ENCODE peak calls at places on chromosomes 4 and X, in four cellular contexts. R is adipocyte, H is mammary epithelial cell, O is mesenchymal stem cell. Q is an unnamed sample. For H3K9me3 and H3K36me3, the result is how much of the 10 kb centered on the place peaks cover.

GRCh38 chrX:38111196-38111595 is 104.8 kb downstream of the SYTL5 start:
- DNase-seq in R (no peak), H (no peak), O (no peak), Q (no peak)

GRCh38 chrX:105711805-105712204 is 110.5 kb upstream of the NRK start:
- DNase-seq in R (no peak), H (no peak), O (no peak), Q (no peak)

GRCh38 chrX:63920875-63921274 is 135.9 kb upstream of the ARHGEF9 start:
- DNase-seq in R (no peak), H (no peak), O (no peak), Q (no peak)

GRCh38 chr4:174023641-174024040 is 259.8 kb downstream of the FBXO8 start:
- DNase-seq in R (no peak), H (no peak), O (peak), Q (no peak)

GRCh38 chr4:67680568-67681222 is 20.3 kb downstream of the UBA6 start:
- DNase-seq in R (peak), H (peak), O (peak), Q (no peak)

GRCh38 chr4:52853351-52853750 is 8.8 kb upstream of the RASL11B start:
- DNase-seq in R (peak), H (peak), O (peak), Q (no peak)

GRCh38 chr4:92136434-92136833 is 167.3 kb upstream of the GRID2 start:
- DNase-seq in R (no peak), H (no peak), O (no peak), Q (no peak)

GRCh38 chr4:2274320-2275043 is 12.6 kb upstream of the MXD4 start:
- DNase-seq in R (no peak), H (no peak), O (no peak), Q (no peak)

GRCh38 chrX:34578237-34578636 is 78.8 kb downstream of the TMEM47 start:
- DNase-seq in R (peak), H (peak), O (peak), Q (no peak)

GRCh38 chr4:25367004-25367621 is 9.9 kb upstream of the ANAPC4 start:
- DNase-seq in R (peak), H (peak), O (peak), Q (no peak)

GRCh38 chr4:156536661-156537060 is 434.9 kb downstream of the PDGFC start:
- DNase-seq in R (peak), H (peak), O (no peak), Q (peak)

GRCh38 chrX:136710324-136710951 is 62.5 kb downstream of the CD40LG start:
- DNase-seq in R (peak), H (peak), O (peak), Q (no peak)

GRCh38 chr4:27602172-27602571 is 741.5 kb downstream of the STIM2 start:
- DNase-seq in R (no peak), H (no peak), O (no peak), Q (no peak)

GRCh38 chr4:106063009-106063408 is 167.7 kb downstream of the NPNT start:
- DNase-seq in R (no peak), H (peak), O (no peak), Q (no peak)

GRCh38 chr4:56197387-56197786 is 189.9 kb downstream of the AASDH start:
- DNase-seq in R (no peak), H (peak), O (no peak), Q (no peak)

GRCh38 chrX:48649109-48649508 is 34.5 kb upstream of the WAS start:
- DNase-seq in R (no peak), H (peak), O (peak), Q (no peak)

GRCh38 chr4:53011176-53011575 is 149.1 kb downstream of the RASL11B start:
- DNase-seq in R (no peak), H (no peak), O (no peak), Q (no peak)

GRCh38 chrX:5876984-5877655 is 351.5 kb downstream of the NLGN4X start:
- DNase-seq in R (no peak), H (peak), O (peak), Q (no peak)

GRCh38 chrX:6227445-6227820 is 1.2 kb downstream of the NLGN4X start:
- DNase-seq in R (no peak), H (no peak), O (no peak), Q (no peak)

GRCh38 chr4:98092833-98093439 is 50.3 kb downstream of the STPG2 start:
- DNase-seq in R (peak), H (no peak), O (peak), Q (no peak)

GRCh38 chr4:85028910-85029309 is 62.4 kb upstream of the WDFY3 start:
- DNase-seq in R (peak), H (no peak), O (peak), Q (no peak)

GRCh38 chr4:105191621-105192210 is 45.0 kb downstream of the TET2 start:
- DNase-seq in R (peak), H (peak), O (peak), Q (no peak)

GRCh38 chr4:3342182-3342854 is 49.5 kb downstream of the RGS12 start:
- DNase-seq in R (peak), H (no peak), O (peak), Q (peak)

GRCh38 chr4:110620352-110621327 is 2.2 kb downstream of the PITX2 start:
- DNase-seq in R (no peak), H (no peak), O (peak), Q (peak)

GRCh38 chr4:38691251-38692008 is 27.4 kb downstream of the KLF3 start:
- DNase-seq in R (no peak), H (no peak), O (no peak), Q (peak)

GRCh38 chr4:71333960-71334951 is 4.6 kb upstream of the SLC4A4 start:
- DNase-seq in R (peak), H (peak), O (no peak), Q (peak)

DNA sequence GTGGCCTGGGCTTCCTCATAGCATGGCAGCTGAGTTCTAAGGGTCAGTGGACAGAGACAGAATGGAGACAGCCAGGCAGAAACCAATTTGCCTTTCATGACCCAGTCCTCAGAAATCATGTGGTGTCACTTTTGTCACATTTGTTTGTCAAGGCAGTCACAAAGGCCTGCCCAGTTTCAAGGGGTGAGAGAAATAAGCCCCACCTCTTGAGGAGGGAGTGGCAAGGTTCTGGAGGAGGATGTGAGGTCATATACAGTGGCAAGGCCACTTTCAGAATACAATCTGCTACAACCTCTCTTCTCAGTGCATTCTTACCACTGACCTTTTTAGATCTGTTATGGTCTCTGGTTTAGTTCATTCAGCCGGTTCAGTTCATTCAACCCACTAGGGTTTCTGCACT is 103.7 kb upstream of the BCOR start:
- DNase-seq in R (no peak), H (no peak), O (no peak), Q (no peak)
- H3K4me3 ChIP-seq in R (no peak), H (no peak), O (no peak), Q (no peak)

DNA sequence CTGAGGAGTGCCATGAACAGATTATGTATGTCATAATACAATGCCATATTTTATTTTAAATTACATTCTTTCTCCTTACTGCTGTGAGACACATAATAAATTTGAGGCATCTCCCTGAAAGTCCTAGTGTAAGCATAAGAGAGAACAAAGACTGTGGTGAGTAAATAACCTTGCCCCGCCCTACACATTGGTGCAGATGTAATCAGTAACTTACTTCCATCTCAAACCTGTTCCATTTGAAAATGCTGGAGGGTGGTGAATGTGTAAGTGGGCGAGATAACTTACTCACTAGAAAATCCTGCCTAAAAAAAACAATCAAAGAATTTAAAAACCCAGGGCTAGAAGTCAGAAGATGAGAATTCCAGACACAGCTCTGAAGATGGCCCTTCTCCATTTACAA is 338.0 kb upstream of the SLIT2 start:
- DNase-seq in R (peak), H (no peak), O (no peak), Q (no peak)
- H3K9me3 ChIP-seq in R (under half), H (under half), O (under half), Q (under half)

GRCh38 chrX:2732649-2733048 is 19.2 kb upstream of the XG start:
- DNase-seq in R (no peak), H (no peak), O (no peak), Q (no peak)
- H3K36me3 ChIP-seq in R (half or more), H (under half), O (under half), Q (half or more)

GRCh38 chrX:134174859-134175258 is 62.1 kb upstream of the CCDC160 start:
- DNase-seq in R (no peak), H (no peak), O (no peak), Q (no peak)

GRCh38 chrX:134174273-134174660 is 62.7 kb upstream of the CCDC160 start:
- DNase-seq in R (no peak), H (no peak), O (no peak), Q (no peak)

GRCh38 chrX:134171661-134172587 is 65.1 kb upstream of the CCDC160 start:
- DNase-seq in R (peak), H (no peak), O (peak), Q (peak)

GRCh38 chrX:134172588-134173259 is 64.3 kb upstream of the CCDC160 start:
- DNase-seq in R (peak), H (no peak), O (peak), Q (peak)

GRCh38 chrX:134173541-134174272 is 63.3 kb upstream of the CCDC160 start:
- DNase-seq in R (no peak), H (no peak), O (no peak), Q (no peak)
- H3K4me3 ChIP-seq in R (no peak), H (no peak), O (no peak), Q (no peak)

DNA sequence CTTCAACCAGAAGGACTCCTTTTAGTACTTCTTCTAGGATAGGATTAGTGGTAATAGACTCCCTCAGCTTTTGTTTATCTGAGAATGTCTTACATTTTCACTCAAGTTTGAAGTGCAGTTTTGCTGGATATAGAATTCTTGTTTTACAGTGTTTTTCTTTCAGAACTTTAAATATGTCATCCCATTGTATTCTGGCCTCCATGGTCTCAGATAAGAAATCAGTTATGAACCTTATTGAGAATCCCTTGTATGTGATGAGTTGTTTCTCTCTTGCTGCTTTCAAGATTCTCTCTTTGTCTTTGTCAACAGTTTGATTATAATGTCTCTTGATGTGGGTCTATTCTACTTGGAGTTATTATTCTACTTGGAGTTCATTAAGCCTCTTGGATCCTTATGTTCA is 116.1 kb upstream of the CITED1 start:
- DNase-seq in R (no peak), H (no peak), O (no peak), Q (no peak)
- H3K9me3 ChIP-seq in R (half or more), H (under half), O (half or more), Q (under half)

DNA sequence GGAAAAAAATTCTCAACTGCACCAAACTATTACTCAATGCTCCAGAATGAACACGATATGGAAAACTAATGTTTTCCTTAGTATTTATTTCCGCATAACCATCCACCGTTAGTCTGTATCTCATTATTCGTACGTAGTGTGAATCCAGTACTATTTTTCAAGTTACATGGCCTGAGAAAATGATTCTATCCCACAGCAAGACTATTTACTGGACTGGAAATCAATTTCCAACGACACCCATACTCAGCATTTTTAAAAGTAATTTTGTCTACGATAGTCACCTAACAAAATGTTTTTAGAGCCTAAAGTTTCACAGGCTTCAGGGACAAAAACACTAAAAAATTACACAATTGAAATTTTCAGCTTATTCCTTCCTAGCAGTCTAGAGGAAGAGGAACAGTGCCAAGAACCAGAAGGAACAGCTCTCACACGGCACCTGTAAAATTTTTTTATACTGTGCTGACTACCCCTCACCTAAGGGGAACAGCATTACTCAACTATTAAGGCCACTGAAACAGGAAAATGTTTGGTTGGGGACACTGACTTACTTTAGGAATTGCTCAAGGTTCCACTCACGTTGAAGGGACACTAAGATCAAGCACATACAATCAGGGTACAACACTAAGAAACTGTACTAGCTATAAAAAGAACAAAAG is 9.6 kb downstream of the UBE2D3 start:
- DNase-seq in R (no peak), H (no peak), O (no peak), Q (no peak)
- H3K36me3 ChIP-seq in R (under half), H (under half), O (under half), Q (half or more)

GRCh38 chrX:20352504-20352903 is 85.8 kb upstream of the RPS6KA3 start:
- DNase-seq in R (no peak), H (no peak), O (no peak), Q (no peak)
- H3K4me3 ChIP-seq in R (no peak), H (no peak), O (no peak), Q (no peak)

DNA sequence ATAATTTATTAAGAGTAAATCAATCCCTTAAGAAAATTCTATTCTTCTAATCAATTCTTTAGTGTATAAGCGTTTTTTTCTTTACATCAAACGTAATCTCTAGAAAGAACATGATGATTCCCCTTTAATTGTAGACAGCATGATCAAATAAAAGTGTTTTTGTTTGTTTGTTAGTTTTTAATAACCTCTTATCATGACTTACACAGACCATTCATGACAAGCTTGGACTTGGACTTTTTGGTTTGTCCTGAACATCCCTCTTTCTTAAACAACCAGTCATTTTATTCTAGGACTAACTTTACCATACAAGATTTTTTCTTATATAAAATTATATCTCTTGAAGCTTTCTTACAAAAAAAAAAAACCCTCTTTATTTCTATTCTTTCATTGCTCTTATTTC is 344.6 kb upstream of the SPOCK3 start:
- DNase-seq in R (no peak), H (no peak), O (no peak), Q (no peak)
- H3K9me3 ChIP-seq in R (under half), H (under half), O (under half), Q (under half)

GRCh38 chrX:129997081-129997480 is 14.6 kb downstream of the BCORL1 start:
- DNase-seq in R (no peak), H (no peak), O (no peak), Q (no peak)
- H3K36me3 ChIP-seq in R (under half), H (under half), O (under half), Q (under half)

GRCh38 chrX:13506574-13506973 is 62.8 kb upstream of the EGFL6 start:
- DNase-seq in R (peak), H (peak), O (peak), Q (no peak)
- H3K4me3 ChIP-seq in R (no peak), H (no peak), O (no peak), Q (no peak)